ENCODE peak calls at places on chromosome 1, in six cellular contexts. L is neural progenitor cell, U is GM23248, P is HCT116, I is SK-N-SH, H is MM.1S. F is an unnamed sample.

GRCh38 chr1:180975551-180975950 is 47.1 kb downstream of the STX6 start:
- DNase-seq in L (no peak), U (no peak), P (no peak), I (no peak), H (no peak), F (no peak)

GRCh38 chr1:81703352-81703735 is 97.4 kb upstream of the ADGRL2 start:
- DNase-seq in L (no peak), U (peak; percentile 89), P (no peak), I (no peak), H (no peak), F (peak; percentile 81)

GRCh38 chr1:217011097-217011496 is 287.9 kb upstream of the ESRRG start:
- DNase-seq in L (no peak), U (no peak), P (no peak), I (no peak), H (no peak), F (peak; percentile 65)

GRCh38 chr1:87061742-87062156 is 147.3 kb downstream of the HS2ST1 start:
- DNase-seq in L (no peak), U (peak; percentile 69), P (no peak), I (no peak), H (peak; percentile 41), F (peak; percentile 73)

GRCh38 chr1:117674521-117675400 is 68.9 kb downstream of the TENT5C start:
- DNase-seq in L (no peak), U (peak; percentile 76), P (no peak), I (no peak), H (peak; percentile 68), F (peak; percentile 43)

GRCh38 chr1:6157132-6157527 is 23.0 kb downstream of the CHD5 start:
- DNase-seq in L (no peak), U (no peak), P (no peak), I (no peak), H (no peak), F (peak; percentile 64)

GRCh38 chr1:158793604-158794003 is 12.6 kb upstream of the OR6N2 start:
- DNase-seq in L (peak; percentile 41), U (peak; percentile 8), P (no peak), I (no peak), H (peak; percentile 53), F (no peak)

GRCh38 chr1:3774503-3775247 is 2.1 kb downstream of the SMIM1 start:
- DNase-seq in L (no peak), U (peak; percentile 24), P (no peak), I (peak; percentile 83), H (no peak), F (no peak)

GRCh38 chr1:121519042-121519755 is 334.4 kb downstream of the SRGAP2C start:
- DNase-seq in L (peak; percentile 86), U (peak; percentile 28), P (peak; percentile 26), I (peak; percentile 31), H (peak; percentile 64), F (peak; percentile 39)

GRCh38 chr1:93137604-93138292 is 42.5 kb downstream of the TMED5 start:
- DNase-seq in L (no peak), U (no peak), P (no peak), I (no peak), H (no peak), F (peak; percentile 15)

GRCh38 chr1:8152731-8153702 is 126.9 kb upstream of the ERRFI1 start:
- DNase-seq in L (no peak), U (no peak), P (no peak), I (no peak), H (no peak), F (no peak)

GRCh38 chr1:218436346-218436745 is 91.2 kb downstream of the TGFB2 start:
- DNase-seq in L (no peak), U (peak; percentile 23), P (no peak), I (no peak), H (no peak), F (no peak)

GRCh38 chr1:207240325-207241095 is 81.0 kb upstream of the CD55 start:
- DNase-seq in L (no peak), U (peak; percentile 32), P (no peak), I (no peak), H (no peak), F (peak; percentile 80)

GRCh38 chr1:63688302-63688701 is 85.5 kb upstream of the ROR1 start:
- DNase-seq in L (no peak), U (peak; percentile 80), P (no peak), I (no peak), H (no peak), F (no peak)

GRCh38 chr1:244187310-244187709 is 136.2 kb downstream of the ZBTB18 start:
- DNase-seq in L (no peak), U (no peak), P (no peak), I (no peak), H (no peak), F (no peak)

GRCh38 chr1:204261746-204262505 is 48.1 kb upstream of the GOLT1A start:
- DNase-seq in L (no peak), U (peak; percentile 88), P (no peak), I (no peak), H (no peak), F (no peak)

DNA sequence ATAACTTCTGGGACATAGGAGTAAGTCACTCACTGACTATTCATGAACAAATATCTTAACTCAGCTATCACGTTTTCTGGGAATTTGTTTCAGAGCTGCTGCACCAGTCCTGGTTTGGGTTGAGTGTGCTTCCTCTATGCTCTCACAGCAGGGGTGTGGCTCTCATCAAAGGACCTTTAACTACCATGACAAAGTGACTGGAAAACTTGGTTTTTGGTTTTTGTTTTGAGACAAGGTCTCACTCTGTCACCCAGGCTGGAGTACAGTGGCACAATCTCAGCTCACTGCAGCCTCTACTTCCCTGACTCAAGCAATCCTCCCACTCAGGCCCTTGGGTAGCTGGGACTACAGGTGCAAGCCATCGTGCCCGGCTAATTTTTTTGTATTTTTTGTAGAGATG is 4.1 kb downstream of the ILDR2 start:
- DNase-seq in L (peak; percentile 38), U (no peak), P (no peak), I (no peak), H (no peak), F (no peak)
- TF ChIP-seq EZH2phosphoT487 in L (no peak), U (no peak), P (no peak), I (no peak), H (no peak), F (no peak)

DNA sequence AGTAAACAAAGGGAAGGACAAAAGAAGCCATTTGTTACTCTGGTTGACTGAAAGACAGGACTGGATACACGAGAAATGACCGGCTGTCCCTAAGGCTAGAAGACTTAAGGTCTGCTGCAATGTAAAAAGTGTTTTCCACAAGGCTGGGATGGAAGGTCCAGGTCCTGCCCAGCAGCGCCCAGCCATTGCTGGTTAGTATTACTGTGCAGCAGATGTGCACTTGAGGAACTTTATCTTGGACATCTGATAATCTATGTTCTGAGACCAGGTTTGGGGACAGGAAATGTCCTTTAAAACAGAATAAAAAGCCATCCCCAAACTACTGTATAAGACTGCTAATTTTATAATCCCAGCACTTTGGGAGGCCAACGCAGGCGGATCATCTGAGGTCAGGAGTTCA is 42.7 kb downstream of the PARP1 start:
- DNase-seq in L (no peak), U (no peak), P (no peak), I (peak; percentile 57), H (no peak), F (no peak)
- H3K9ac ChIP-seq in L (no peak overlapping the region), U (no peak overlapping the region), P (no peak overlapping the region), I (no peak overlapping the region), H (no peak overlapping the region), F (no peak overlapping the region)

DNA sequence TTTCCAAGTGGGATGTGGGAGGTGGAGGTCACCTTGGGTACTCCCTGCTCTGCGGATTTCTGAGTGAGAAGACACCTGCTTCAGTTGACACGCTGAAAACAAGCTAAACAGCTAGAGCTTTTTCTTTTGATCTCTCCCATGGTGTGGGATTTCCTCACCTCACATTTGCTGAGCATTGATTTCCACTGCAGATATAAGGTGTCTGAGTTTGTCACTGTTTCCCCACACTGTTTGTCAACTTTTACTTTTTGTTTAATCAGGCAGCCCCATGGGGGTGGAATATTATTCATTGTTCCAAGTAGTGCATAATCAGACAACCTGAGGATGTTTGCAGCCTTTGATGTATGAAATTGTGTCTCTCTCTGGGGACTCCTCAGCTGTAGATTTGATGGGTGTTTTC is 49.5 kb downstream of the FASLG start:
- DNase-seq in L (no peak), U (no peak), P (no peak), I (no peak), H (no peak), F (no peak)
- TF ChIP-seq EZH2phosphoT487 in L (no peak), U (no peak), P (no peak), I (no peak), H (no peak), F (no peak)

GRCh38 chr1:94612555-94613204 is 71.1 kb upstream of the F3 start:
- DNase-seq in L (no peak), U (no peak), P (no peak), I (no peak), H (no peak), F (no peak)
- H3K9ac ChIP-seq in L (no peak overlapping the region), U (no peak overlapping the region), P (no peak overlapping the region), I (no peak overlapping the region), H (no peak overlapping the region), F (no peak overlapping the region)

DNA sequence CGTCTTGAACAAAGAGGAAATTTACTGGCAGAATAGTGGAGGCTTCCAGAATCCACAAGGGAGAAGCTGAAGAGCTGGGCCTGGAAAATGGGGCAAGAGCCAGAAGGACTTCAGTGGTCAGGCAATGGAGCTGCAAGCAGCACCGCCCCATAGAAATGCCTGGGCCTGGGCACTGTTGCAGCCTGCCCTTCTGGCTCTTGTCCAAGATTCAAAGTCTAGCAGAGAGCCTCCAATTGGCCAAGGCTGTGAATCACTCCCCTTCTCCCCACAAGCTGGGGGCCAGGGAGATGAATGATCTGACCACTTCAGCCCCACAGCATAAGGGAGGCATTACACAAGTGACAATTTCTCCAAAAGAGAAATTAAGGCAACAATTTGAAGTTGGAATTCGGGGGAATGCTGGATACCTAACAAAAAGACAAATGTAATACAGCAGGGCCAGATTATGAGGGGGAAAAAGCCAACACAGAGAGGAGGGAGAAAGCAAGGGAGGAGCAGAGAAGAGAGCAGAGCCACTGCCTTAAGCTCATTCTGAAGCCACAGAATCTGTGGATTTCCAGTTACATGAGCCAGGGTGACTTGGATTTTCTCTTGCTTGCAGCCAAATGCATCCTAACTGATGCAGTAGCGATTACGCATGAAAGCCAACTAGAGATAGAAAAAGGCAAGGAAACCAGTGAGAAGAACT is 80.3 kb downstream of the LRIG2 start:
- DNase-seq in L (no peak), U (peak; percentile 13), P (no peak), I (no peak), H (no peak), F (no peak)
- TF ChIP-seq EZH2phosphoT487 in L (no peak), U (no peak), P (no peak), I (no peak), H (no peak), F (no peak)